ENCODE peak calls at places on chromosomes 13 and 19, in nine cellular contexts. One of them, this sample, is unnamed.

GRCh38 chr19:4870025-4870700 is 2.7 kb upstream of the PLIN3 start:
- DNase-seq in neural progenitor cell: no peak
- DNase-seq in DND-41: no peak
- DNase-seq in body of pancreas: peak
- DNase-seq in left lung: peak
- DNase-seq in brain microvascular endothelial cell: peak
- DNase-seq in GM23248: peak
- DNase-seq in pancreas: peak
- DNase-seq in coronary artery: no peak
- DNase-seq in this sample: peak

GRCh38 chr19:48614436-48615144 is at the start of gene FAM83E:
- DNase-seq in GM23248: peak
- DNase-seq in DND-41: no peak
- DNase-seq in brain microvascular endothelial cell: no peak
- DNase-seq in body of pancreas: no peak
- DNase-seq in coronary artery: no peak
- DNase-seq in pancreas: peak
- DNase-seq in neural progenitor cell: peak
- DNase-seq in left lung: peak
- DNase-seq in this sample: peak

GRCh38 chr19:2694196-2694595 is 8.3 kb downstream of the GNG7 start:
- DNase-seq in body of pancreas: no peak
- DNase-seq in GM23248: no peak
- DNase-seq in pancreas: no peak
- DNase-seq in coronary artery: no peak
- DNase-seq in left lung: no peak
- DNase-seq in DND-41: no peak
- DNase-seq in brain microvascular endothelial cell: no peak
- DNase-seq in neural progenitor cell: no peak
- DNase-seq in this sample: no peak

GRCh38 chr13:28373803-28374202 is 121.1 kb downstream of the FLT1 start:
- DNase-seq in body of pancreas: no peak
- DNase-seq in coronary artery: no peak
- DNase-seq in brain microvascular endothelial cell: no peak
- DNase-seq in GM23248: no peak
- DNase-seq in left lung: no peak
- DNase-seq in DND-41: no peak
- DNase-seq in pancreas: no peak
- DNase-seq in neural progenitor cell: no peak
- DNase-seq in this sample: no peak

GRCh38 chr13:111034811-111035210 is 80.3 kb upstream of the ARHGEF7 start:
- DNase-seq in DND-41: no peak
- DNase-seq in pancreas: no peak
- DNase-seq in brain microvascular endothelial cell: peak
- DNase-seq in coronary artery: no peak
- DNase-seq in neural progenitor cell: no peak
- DNase-seq in body of pancreas: no peak
- DNase-seq in left lung: no peak
- DNase-seq in GM23248: peak
- DNase-seq in this sample: no peak

GRCh38 chr19:13986348-13986904 is 19.7 kb downstream of the RFX1 start:
- DNase-seq in coronary artery: no peak
- DNase-seq in neural progenitor cell: peak
- DNase-seq in left lung: peak
- DNase-seq in body of pancreas: peak
- DNase-seq in brain microvascular endothelial cell: peak
- DNase-seq in GM23248: peak
- DNase-seq in DND-41: peak
- DNase-seq in pancreas: peak
- DNase-seq in this sample: peak

GRCh38 chr13:43879323-43880181 is at the start of the genes CCDC122 and LACC1:
- DNase-seq in DND-41: peak
- DNase-seq in brain microvascular endothelial cell: peak
- DNase-seq in left lung: peak
- DNase-seq in coronary artery: peak
- DNase-seq in GM23248: peak
- DNase-seq in body of pancreas: peak
- DNase-seq in neural progenitor cell: peak
- DNase-seq in pancreas: peak
- DNase-seq in this sample: peak

GRCh38 chr13:30456290-30456689 is 9.4 kb downstream of the HMGB1 start:
- DNase-seq in DND-41: no peak
- DNase-seq in body of pancreas: no peak
- DNase-seq in brain microvascular endothelial cell: no peak
- DNase-seq in coronary artery: no peak
- DNase-seq in neural progenitor cell: no peak
- DNase-seq in left lung: no peak
- DNase-seq in GM23248: peak
- DNase-seq in pancreas: no peak
- DNase-seq in this sample: no peak

GRCh38 chr13:45540864-45541263 is 74.7 kb downstream of the ERICH6B start:
- DNase-seq in pancreas: no peak
- DNase-seq in brain microvascular endothelial cell: no peak
- DNase-seq in left lung: no peak
- DNase-seq in coronary artery: no peak
- DNase-seq in neural progenitor cell: no peak
- DNase-seq in DND-41: no peak
- DNase-seq in body of pancreas: no peak
- DNase-seq in GM23248: no peak
- DNase-seq in this sample: no peak

GRCh38 chr13:87538366-87539052 is 132.7 kb upstream of the SLITRK5 start:
- DNase-seq in pancreas: no peak
- DNase-seq in brain microvascular endothelial cell: no peak
- DNase-seq in DND-41: no peak
- DNase-seq in left lung: no peak
- DNase-seq in GM23248: no peak
- DNase-seq in neural progenitor cell: no peak
- DNase-seq in body of pancreas: no peak
- DNase-seq in coronary artery: no peak
- DNase-seq in this sample: no peak

GRCh38 chr19:39915101-39915847 is 19.2 kb downstream of the FCGBP start:
- DNase-seq in DND-41: no peak
- DNase-seq in brain microvascular endothelial cell: no peak
- DNase-seq in body of pancreas: no peak
- DNase-seq in coronary artery: no peak
- DNase-seq in left lung: no peak
- DNase-seq in GM23248: no peak
- DNase-seq in neural progenitor cell: no peak
- DNase-seq in pancreas: no peak
- DNase-seq in this sample: peak

GRCh38 chr13:40656358-40656757 is 10.1 kb downstream of the FOXO1 start:
- DNase-seq in left lung: no peak
- DNase-seq in brain microvascular endothelial cell: no peak
- DNase-seq in coronary artery: no peak
- DNase-seq in neural progenitor cell: no peak
- DNase-seq in DND-41: no peak
- DNase-seq in pancreas: no peak
- DNase-seq in GM23248: no peak
- DNase-seq in body of pancreas: no peak
- DNase-seq in this sample: no peak

GRCh38 chr13:60158321-60158801 is 5.4 kb downstream of the DIAPH3 start:
- DNase-seq in left lung: no peak
- DNase-seq in body of pancreas: no peak
- DNase-seq in DND-41: no peak
- DNase-seq in brain microvascular endothelial cell: no peak
- DNase-seq in pancreas: no peak
- DNase-seq in GM23248: no peak
- DNase-seq in coronary artery: no peak
- DNase-seq in neural progenitor cell: peak
- DNase-seq in this sample: peak

GRCh38 chr19:50819636-50820035 is 4.0 kb downstream of the KLK1 start:
- DNase-seq in body of pancreas: peak
- DNase-seq in neural progenitor cell: no peak
- DNase-seq in pancreas: peak
- DNase-seq in DND-41: no peak
- DNase-seq in left lung: no peak
- DNase-seq in brain microvascular endothelial cell: no peak
- DNase-seq in GM23248: no peak
- DNase-seq in coronary artery: no peak
- DNase-seq in this sample: no peak

GRCh38 chr13:60679131-60679530 is 282.1 kb downstream of the TDRD3 start:
- DNase-seq in coronary artery: no peak
- DNase-seq in pancreas: no peak
- DNase-seq in left lung: no peak
- DNase-seq in neural progenitor cell: no peak
- DNase-seq in GM23248: no peak
- DNase-seq in body of pancreas: no peak
- DNase-seq in DND-41: no peak
- DNase-seq in brain microvascular endothelial cell: no peak
- DNase-seq in this sample: no peak

GRCh38 chr19:6393982-6394412 is 1.0 kb upstream of the GTF2F1 start:
- DNase-seq in pancreas: no peak
- DNase-seq in brain microvascular endothelial cell: no peak
- DNase-seq in GM23248: no peak
- DNase-seq in neural progenitor cell: no peak
- DNase-seq in coronary artery: no peak
- DNase-seq in DND-41: no peak
- DNase-seq in left lung: no peak
- DNase-seq in body of pancreas: no peak
- DNase-seq in this sample: no peak

GRCh38 chr19:19460761-19461265 is 54.5 kb downstream of the TSSK6 start:
- DNase-seq in DND-41: peak
- DNase-seq in left lung: peak
- DNase-seq in GM23248: peak
- DNase-seq in pancreas: no peak
- DNase-seq in brain microvascular endothelial cell: no peak
- DNase-seq in neural progenitor cell: peak
- DNase-seq in coronary artery: no peak
- DNase-seq in body of pancreas: peak
- DNase-seq in this sample: peak

GRCh38 chr13:39509616-39510015 is 93.4 kb downstream of the LHFPL6 start:
- DNase-seq in DND-41: no peak
- DNase-seq in body of pancreas: no peak
- DNase-seq in coronary artery: no peak
- DNase-seq in neural progenitor cell: no peak
- DNase-seq in pancreas: no peak
- DNase-seq in left lung: no peak
- DNase-seq in GM23248: no peak
- DNase-seq in brain microvascular endothelial cell: no peak
- DNase-seq in this sample: no peak

GRCh38 chr13:66405908-66406802 is 824.0 kb downstream of the PCDH9 start:
- DNase-seq in pancreas: no peak
- DNase-seq in coronary artery: no peak
- DNase-seq in DND-41: no peak
- DNase-seq in left lung: no peak
- DNase-seq in neural progenitor cell: peak
- DNase-seq in body of pancreas: no peak
- DNase-seq in GM23248: no peak
- DNase-seq in brain microvascular endothelial cell: peak
- DNase-seq in this sample: no peak

GRCh38 chr19:33388231-33388816 is 14.8 kb downstream of the CEBPG start:
- DNase-seq in coronary artery: no peak
- DNase-seq in body of pancreas: no peak
- DNase-seq in GM23248: no peak
- DNase-seq in DND-41: no peak
- DNase-seq in brain microvascular endothelial cell: no peak
- DNase-seq in left lung: no peak
- DNase-seq in neural progenitor cell: no peak
- DNase-seq in pancreas: no peak
- DNase-seq in this sample: no peak

GRCh38 chr13:109144693-109145437 is 515.5 kb downstream of the MYO16 start:
- DNase-seq in coronary artery: no peak
- DNase-seq in left lung: no peak
- DNase-seq in pancreas: no peak
- DNase-seq in DND-41: no peak
- DNase-seq in body of pancreas: no peak
- DNase-seq in neural progenitor cell: no peak
- DNase-seq in GM23248: peak
- DNase-seq in brain microvascular endothelial cell: no peak
- DNase-seq in this sample: no peak
- H3K27ac ChIP-seq in coronary artery: no peak
- H3K27ac ChIP-seq in left lung: no peak
- H3K27ac ChIP-seq in pancreas: no peak
- H3K27ac ChIP-seq in DND-41: no peak
- H3K27ac ChIP-seq in body of pancreas: no peak
- H3K27ac ChIP-seq in neural progenitor cell: no peak
- H3K27ac ChIP-seq in GM23248: no peak
- H3K27ac ChIP-seq in brain microvascular endothelial cell: no peak
- H3K27ac ChIP-seq in this sample: no peak

GRCh38 chr13:105907319-105908019 is 628.0 kb downstream of the EFNB2 start:
- DNase-seq in GM23248: no peak
- DNase-seq in brain microvascular endothelial cell: no peak
- DNase-seq in DND-41: no peak
- DNase-seq in pancreas: no peak
- DNase-seq in body of pancreas: no peak
- DNase-seq in coronary artery: no peak
- DNase-seq in left lung: no peak
- DNase-seq in neural progenitor cell: no peak
- DNase-seq in this sample: no peak
- H3K27ac ChIP-seq in GM23248: no peak
- H3K27ac ChIP-seq in brain microvascular endothelial cell: no peak
- H3K27ac ChIP-seq in DND-41: no peak
- H3K27ac ChIP-seq in pancreas: no peak
- H3K27ac ChIP-seq in body of pancreas: no peak
- H3K27ac ChIP-seq in coronary artery: no peak
- H3K27ac ChIP-seq in left lung: no peak
- H3K27ac ChIP-seq in neural progenitor cell: no peak
- H3K27ac ChIP-seq in this sample: no peak

DNA sequence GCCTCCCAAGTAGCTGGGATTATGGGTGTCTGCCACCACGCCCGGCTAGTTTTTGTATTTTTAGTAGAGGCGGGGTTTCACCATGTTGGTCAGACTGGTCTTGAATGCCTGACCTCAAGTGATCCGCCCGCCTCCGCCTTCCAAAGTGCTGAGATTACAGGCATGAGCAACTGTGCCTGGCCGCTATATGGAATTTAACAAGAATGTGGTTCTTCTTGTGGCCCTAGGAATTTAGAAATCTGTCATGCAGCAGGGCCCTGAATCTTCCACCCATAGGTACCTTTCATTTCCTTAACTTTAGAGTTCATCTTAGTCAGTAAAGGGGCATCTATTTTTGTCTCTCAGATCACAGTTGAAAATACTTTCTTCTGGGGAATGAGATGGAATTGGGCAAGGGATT is 25.6 kb upstream of the NDFIP2 start:
- DNase-seq in body of pancreas: no peak
- DNase-seq in GM23248: peak
- DNase-seq in pancreas: no peak
- DNase-seq in coronary artery: no peak
- DNase-seq in brain microvascular endothelial cell: peak
- DNase-seq in DND-41: no peak
- DNase-seq in neural progenitor cell: no peak
- DNase-seq in left lung: no peak
- DNase-seq in this sample: no peak
- H3K27ac ChIP-seq in body of pancreas: no peak
- H3K27ac ChIP-seq in GM23248: peak
- H3K27ac ChIP-seq in pancreas: no peak
- H3K27ac ChIP-seq in coronary artery: no peak
- H3K27ac ChIP-seq in brain microvascular endothelial cell: peak
- H3K27ac ChIP-seq in DND-41: no peak
- H3K27ac ChIP-seq in neural progenitor cell: no peak
- H3K27ac ChIP-seq in left lung: no peak
- H3K27ac ChIP-seq in this sample: no peak

DNA sequence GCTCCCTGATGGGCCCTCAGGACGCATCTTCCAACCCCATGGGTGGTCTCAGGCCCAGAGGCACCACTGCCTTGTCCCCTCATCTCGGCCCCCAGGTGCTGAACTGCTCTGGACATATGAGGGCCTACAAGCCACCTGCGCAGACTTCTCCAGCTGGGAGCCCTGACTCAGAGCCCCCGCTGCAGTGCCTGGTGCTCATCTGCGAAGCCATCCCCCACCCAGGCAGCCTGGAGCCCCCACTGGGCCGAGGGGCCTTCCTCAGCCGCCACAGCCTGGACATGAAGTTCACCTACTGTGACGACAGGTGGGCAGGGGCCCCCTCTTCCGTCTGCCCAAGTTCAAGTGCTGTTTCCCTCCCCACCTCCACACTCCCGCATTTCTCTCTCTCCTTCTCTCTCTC is 12.2 kb downstream of the HIF3A start:
- DNase-seq in GM23248: no peak
- DNase-seq in coronary artery: no peak
- DNase-seq in left lung: no peak
- DNase-seq in brain microvascular endothelial cell: no peak
- DNase-seq in pancreas: no peak
- DNase-seq in body of pancreas: no peak
- DNase-seq in DND-41: no peak
- DNase-seq in neural progenitor cell: no peak
- DNase-seq in this sample: no peak
- H3K27ac ChIP-seq in GM23248: no peak
- H3K27ac ChIP-seq in coronary artery: no peak
- H3K27ac ChIP-seq in left lung: no peak
- H3K27ac ChIP-seq in brain microvascular endothelial cell: no peak
- H3K27ac ChIP-seq in pancreas: no peak
- H3K27ac ChIP-seq in body of pancreas: no peak
- H3K27ac ChIP-seq in DND-41: no peak
- H3K27ac ChIP-seq in neural progenitor cell: no peak
- H3K27ac ChIP-seq in this sample: no peak

This sample was measured in GM23338.